ENCODE peak calls at places on chromosomes 12 and 14, in nine cellular contexts. A is NT2/D1; F is CD8-positive, alpha-beta T cell; B is K562; S is choroid plexus epithelial cell; E is MCF 10A; C is Peyer's patch; D is SJCRH30; M is occipital lobe. N is an unnamed sample.

GRCh38 chr14:47619397-47619796 is 56.0 kb downstream of the MDGA2 start:
- DNase-seq in S (no peak), D (no peak), C (no peak), M (no peak), A (no peak), F (no peak), E (no peak), B (no peak), N (no peak)

GRCh38 chr12:50353404-50353803 is 43.0 kb downstream of the FAM186A start:
- DNase-seq in D (no peak), S (no peak), B (no peak), E (no peak), A (no peak), F (no peak), C (no peak), M (no peak), N (no peak)

GRCh38 chr12:82758743-82759142 is 72.0 kb downstream of the TMTC2 start:
- DNase-seq in B (no peak), D (no peak), E (no peak), M (no peak), S (no peak), F (no peak), A (no peak), C (no peak), N (no peak)

GRCh38 chr12:120628919-120629318 is 11.5 kb upstream of the CABP1 start:
- DNase-seq in E (no peak), S (no peak), A (no peak), B (peak), D (no peak), C (peak), F (no peak), M (no peak), N (no peak)

GRCh38 chr14:91977909-91978308 is 30.4 kb upstream of the FBLN5 start:
- DNase-seq in B (no peak), F (no peak), S (no peak), E (no peak), A (no peak), M (no peak), D (no peak), C (no peak), N (no peak)

GRCh38 chr14:59484611-59485174 is 376 bp downstream of the JKAMP start:
- DNase-seq in B (no peak), C (no peak), A (no peak), M (no peak), F (no peak), E (no peak), S (peak), D (no peak), N (no peak)

GRCh38 chr12:27723212-27723611 is 12.6 kb downstream of the MRPS35 start:
- DNase-seq in A (no peak), S (no peak), B (no peak), F (no peak), E (no peak), M (no peak), C (no peak), D (no peak), N (no peak)

GRCh38 chr12:5374691-5375090 is 57.2 kb upstream of the NTF3 start:
- DNase-seq in S (no peak), D (no peak), F (no peak), B (no peak), E (no peak), A (no peak), M (no peak), C (no peak), N (no peak)

GRCh38 chr12:11819643-11820042 is 170.2 kb downstream of the ETV6 start:
- DNase-seq in F (no peak), C (no peak), D (no peak), M (no peak), E (no peak), B (no peak), S (no peak), A (no peak), N (no peak)

GRCh38 chr12:123655420-123655819 is 15.5 kb upstream of the TCTN2 start:
- DNase-seq in B (no peak), S (no peak), A (no peak), F (no peak), M (no peak), E (no peak), C (no peak), D (no peak), N (no peak)

GRCh38 chr12:58310828-58311273 is 369.5 kb downstream of the ATP23 start:
- DNase-seq in F (no peak), S (peak), A (no peak), C (no peak), D (peak), B (peak), M (no peak), E (peak), N (no peak)

GRCh38 chr12:66956300-66956699 is 277.4 kb upstream of the GRIP1 start:
- DNase-seq in B (no peak), M (no peak), C (no peak), D (no peak), E (no peak), F (no peak), S (no peak), A (no peak), N (no peak)

GRCh38 chr12:7042847-7043246 is 17.7 kb upstream of the C1S start:
- DNase-seq in E (peak), M (no peak), D (no peak), C (no peak), B (peak), A (no peak), F (no peak), S (peak), N (no peak)

GRCh38 chr12:107091989-107092641 is 1.2 kb downstream of the CRY1 start:
- DNase-seq in S (peak), F (peak), M (no peak), C (no peak), B (peak), A (peak), E (peak), D (peak), N (no peak)

GRCh38 chr12:115222220-115222619 is 538.2 kb upstream of the TBX3 start:
- DNase-seq in M (no peak), C (no peak), F (no peak), S (no peak), B (no peak), A (no peak), D (no peak), E (no peak), N (no peak)

GRCh38 chr14:91245029-91245428 is 525 bp upstream of the GPR68 start:
- DNase-seq in C (no peak), M (no peak), S (no peak), A (no peak), B (no peak), F (peak), D (no peak), E (no peak), N (no peak)

GRCh38 chr14:93317836-93318807 is 14.7 kb downstream of the BTBD7 start:
- DNase-seq in M (no peak), B (peak), D (no peak), A (no peak), E (peak), C (no peak), S (peak), F (no peak), N (no peak)

GRCh38 chr12:19971396-19971802 is 396.9 kb upstream of the PDE3A start:
- DNase-seq in F (no peak), S (peak), B (no peak), C (no peak), M (no peak), D (no peak), A (peak), E (no peak), N (no peak)

GRCh38 chr12:131615316-131616053 is 95.4 kb upstream of the SFSWAP start:
- DNase-seq in E (no peak), F (no peak), M (no peak), D (peak), C (no peak), B (no peak), S (peak), A (no peak), N (no peak)